ENCODE peak calls at places on chromosomes 13 and 19, in four cellular contexts. One of them, this sample, is unnamed.

GRCh38 chr19:13037161-13037560 is 41.9 kb downstream of the NFIX start:
- DNase-seq in stomach: no peak
- DNase-seq in tibial nerve: no peak
- DNase-seq in A549: no peak
- DNase-seq in this sample: no peak

GRCh38 chr19:47036233-47036651 is 12.2 kb downstream of the TMEM160 start:
- DNase-seq in A549: no peak
- DNase-seq in stomach: peak
- DNase-seq in tibial nerve: no peak
- DNase-seq in this sample: no peak

GRCh38 chr19:48390188-48391099 is 907 bp downstream of the KDELR1 start:
- DNase-seq in stomach: peak
- DNase-seq in A549: no peak
- DNase-seq in tibial nerve: peak
- DNase-seq in this sample: no peak

GRCh38 chr19:498977-499623 is 2.8 kb downstream of the MADCAM1 start:
- DNase-seq in stomach: no peak
- DNase-seq in A549: no peak
- DNase-seq in tibial nerve: no peak
- DNase-seq in this sample: no peak

GRCh38 chr13:111382411-111382810 is 62.0 kb downstream of the TEX29 start:
- DNase-seq in stomach: peak
- DNase-seq in tibial nerve: no peak
- DNase-seq in A549: no peak
- DNase-seq in this sample: no peak

GRCh38 chr13:99103536-99103935 is 97.1 kb upstream of the UBAC2 start:
- DNase-seq in stomach: no peak
- DNase-seq in A549: no peak
- DNase-seq in tibial nerve: no peak
- DNase-seq in this sample: no peak

GRCh38 chr19:39409886-39410619 is 2.4 kb upstream of the PLEKHG2 start:
- DNase-seq in tibial nerve: peak
- DNase-seq in A549: no peak
- DNase-seq in stomach: peak
- DNase-seq in this sample: no peak

GRCh38 chr19:47153266-47153665 is 22.6 kb downstream of the SAE1 start:
- DNase-seq in stomach: no peak
- DNase-seq in tibial nerve: no peak
- DNase-seq in A549: no peak
- DNase-seq in this sample: no peak

GRCh38 chr13:24540236-24541126 is 27.9 kb upstream of the PARP4 start:
- DNase-seq in A549: peak
- DNase-seq in tibial nerve: no peak
- DNase-seq in stomach: no peak
- DNase-seq in this sample: no peak

GRCh38 chr13:29284726-29285125 is 310.8 kb downstream of the SLC7A1 start:
- DNase-seq in A549: no peak
- DNase-seq in tibial nerve: no peak
- DNase-seq in stomach: no peak
- DNase-seq in this sample: no peak

GRCh38 chr13:43785166-43785680 is 1.5 kb downstream of the ENOX1 start:
- DNase-seq in stomach: no peak
- DNase-seq in A549: no peak
- DNase-seq in tibial nerve: no peak
- DNase-seq in this sample: no peak

GRCh38 chr19:35011737-35012682 is 11.9 kb downstream of the GRAMD1A start:
- DNase-seq in A549: no peak
- DNase-seq in stomach: no peak
- DNase-seq in tibial nerve: no peak
- DNase-seq in this sample: no peak

GRCh38 chr13:28046981-28047380 is 53.4 kb downstream of the FLT3 start:
- DNase-seq in stomach: no peak
- DNase-seq in tibial nerve: no peak
- DNase-seq in A549: no peak
- DNase-seq in this sample: no peak

GRCh38 chr19:35048911-35049411 is 7.4 kb downstream of the HPN start:
- DNase-seq in tibial nerve: no peak
- DNase-seq in stomach: peak
- DNase-seq in A549: no peak
- DNase-seq in this sample: no peak

GRCh38 chr13:60111726-60112125 is 52.0 kb downstream of the DIAPH3 start:
- DNase-seq in stomach: no peak
- DNase-seq in tibial nerve: no peak
- DNase-seq in A549: no peak
- DNase-seq in this sample: no peak

GRCh38 chr19:5308471-5309437 is 31.9 kb downstream of the PTPRS start:
- DNase-seq in A549: no peak
- DNase-seq in tibial nerve: peak
- DNase-seq in stomach: peak
- DNase-seq in this sample: no peak

GRCh38 chr13:51913421-51914136 is 51.8 kb downstream of the CCDC70 start:
- DNase-seq in stomach: no peak
- DNase-seq in tibial nerve: no peak
- DNase-seq in A549: no peak
- DNase-seq in this sample: no peak

GRCh38 chr19:16012552-16012951 is 63.7 kb upstream of the TPM4 start:
- DNase-seq in stomach: no peak
- DNase-seq in tibial nerve: no peak
- DNase-seq in A549: no peak
- DNase-seq in this sample: no peak

GRCh38 chr13:105442941-105443340 is 1092.5 kb downstream of the EFNB2 start:
- DNase-seq in tibial nerve: peak
- DNase-seq in A549: peak
- DNase-seq in stomach: no peak
- DNase-seq in this sample: no peak

GRCh38 chr19:15563931-15564330 is 51.1 kb upstream of the CYP4F8 start:
- DNase-seq in tibial nerve: no peak
- DNase-seq in A549: no peak
- DNase-seq in stomach: no peak
- DNase-seq in this sample: no peak

GRCh38 chr19:3073931-3074595 is 11.8 kb upstream of the TLE5 start:
- DNase-seq in tibial nerve: no peak
- DNase-seq in stomach: no peak
- DNase-seq in A549: no peak
- DNase-seq in this sample: no peak

GRCh38 chr13:73901324-73902068 is 232.7 kb downstream of the KLF12 start:
- DNase-seq in stomach: no peak
- DNase-seq in tibial nerve: no peak
- DNase-seq in A549: no peak
- DNase-seq in this sample: no peak

GRCh38 chr19:16273005-16273404 is 51.6 kb upstream of the KLF2 start:
- DNase-seq in A549: no peak
- DNase-seq in stomach: no peak
- DNase-seq in tibial nerve: no peak
- DNase-seq in this sample: no peak

GRCh38 chr19:35734889-35735288 is 7.4 kb downstream of the IGFLR1 start:
- DNase-seq in stomach: no peak
- DNase-seq in tibial nerve: no peak
- DNase-seq in A549: no peak
- DNase-seq in this sample: no peak

GRCh38 chr13:100290165-100290801 is 201.4 kb downstream of the PCCA start:
- DNase-seq in A549: no peak
- DNase-seq in stomach: no peak
- DNase-seq in tibial nerve: no peak
- DNase-seq in this sample: no peak

GRCh38 chr13:45466359-45466758 is 1.6 kb downstream of the COG3 start:
- DNase-seq in A549: no peak
- DNase-seq in stomach: no peak
- DNase-seq in tibial nerve: no peak
- DNase-seq in this sample: no peak

GRCh38 chr13:24038846-24039330 is 121.6 kb upstream of the SPATA13 start:
- DNase-seq in A549: no peak
- DNase-seq in stomach: no peak
- DNase-seq in tibial nerve: no peak
- DNase-seq in this sample: no peak

GRCh38 chr13:85236431-85236830 is 562.8 kb downstream of the SLITRK6 start:
- DNase-seq in stomach: no peak
- DNase-seq in tibial nerve: no peak
- DNase-seq in A549: no peak
- DNase-seq in this sample: no peak

GRCh38 chr19:18156841-18157464 is 4.0 kb downstream of the PIK3R2 start:
- DNase-seq in stomach: peak
- DNase-seq in A549: peak
- DNase-seq in tibial nerve: peak
- DNase-seq in this sample: no peak

GRCh38 chr13:99703908-99704307 is 202.6 kb downstream of the TM9SF2 start:
- DNase-seq in tibial nerve: no peak
- DNase-seq in stomach: no peak
- DNase-seq in A549: no peak
- DNase-seq in this sample: no peak

GRCh38 chr13:41006951-41007350 is 12.2 kb downstream of the ELF1 start:
- DNase-seq in stomach: no peak
- DNase-seq in A549: no peak
- DNase-seq in tibial nerve: no peak
- DNase-seq in this sample: no peak
- TF ChIP-seq EP300 in stomach: no peak
- TF ChIP-seq EP300 in A549: no peak
- TF ChIP-seq EP300 in tibial nerve: no peak
- TF ChIP-seq EP300 in this sample: no peak

GRCh38 chr13:108495686-108496363 is 133.6 kb upstream of the MYO16 start:
- DNase-seq in stomach: no peak
- DNase-seq in A549: no peak
- DNase-seq in tibial nerve: no peak
- DNase-seq in this sample: no peak
- TF ChIP-seq EP300 in stomach: no peak
- TF ChIP-seq EP300 in A549: no peak
- TF ChIP-seq EP300 in tibial nerve: no peak
- TF ChIP-seq EP300 in this sample: no peak

DNA sequence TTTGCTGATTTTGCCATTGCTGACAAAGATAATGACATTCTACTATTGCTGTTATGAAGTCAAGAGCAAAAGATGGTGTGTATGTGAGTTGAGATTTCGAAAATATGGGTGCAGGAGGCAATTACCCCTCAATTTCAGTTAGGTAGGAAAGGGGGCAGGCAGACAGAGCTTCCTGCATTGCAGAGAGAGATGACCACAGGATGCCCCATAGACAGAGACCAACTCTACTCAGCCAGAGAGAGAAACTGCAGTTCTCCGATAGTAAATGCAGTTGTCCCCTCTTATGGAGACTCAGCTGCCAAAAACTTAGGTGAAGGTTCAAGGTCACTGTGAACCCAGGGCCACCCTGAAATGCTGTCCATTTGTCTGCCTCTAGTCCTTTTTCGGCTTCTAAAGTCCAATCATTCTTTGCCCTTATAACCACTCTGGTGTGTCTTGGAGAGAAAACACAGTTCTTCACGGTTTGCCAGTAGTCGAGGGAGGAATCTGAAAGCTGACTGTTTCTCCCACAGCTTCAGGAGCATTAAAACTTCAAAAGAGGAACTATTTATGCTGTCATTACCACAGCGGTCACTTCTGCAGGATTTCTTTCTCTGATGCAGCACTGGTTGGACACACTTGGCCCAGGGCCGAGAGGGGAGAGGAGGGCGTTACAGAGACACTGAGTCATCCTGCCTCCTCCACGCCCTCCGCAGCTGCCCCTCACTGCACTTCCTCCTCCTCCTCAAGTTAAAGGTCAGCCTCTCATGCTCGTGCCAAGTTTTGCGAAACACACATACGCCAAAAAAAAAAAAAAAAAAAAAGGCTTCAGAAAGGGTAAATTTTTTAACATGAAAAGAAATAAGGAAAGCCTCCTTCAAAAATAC is 264.3 kb downstream of the FOXO1 start:
- DNase-seq in A549: peak
- DNase-seq in tibial nerve: peak
- DNase-seq in stomach: peak
- DNase-seq in this sample: peak
- TF ChIP-seq EP300 in A549: peak
- TF ChIP-seq EP300 in tibial nerve: peak
- TF ChIP-seq EP300 in stomach: no peak
- TF ChIP-seq EP300 in this sample: no peak

GRCh38 chr13:107625648-107626047 is 589.7 kb downstream of the LIG4 start:
- DNase-seq in A549: no peak
- DNase-seq in stomach: no peak
- DNase-seq in tibial nerve: no peak
- DNase-seq in this sample: no peak
- TF ChIP-seq EP300 in A549: no peak
- TF ChIP-seq EP300 in stomach: no peak
- TF ChIP-seq EP300 in tibial nerve: no peak
- TF ChIP-seq EP300 in this sample: no peak

GRCh38 chr19:7743425-7743841 is 3.9 kb downstream of the CD209 start:
- DNase-seq in tibial nerve: no peak
- DNase-seq in A549: no peak
- DNase-seq in stomach: no peak
- DNase-seq in this sample: no peak
- TF ChIP-seq EP300 in tibial nerve: no peak
- TF ChIP-seq EP300 in A549: no peak
- TF ChIP-seq EP300 in stomach: no peak
- TF ChIP-seq EP300 in this sample: no peak

This sample was measured in esophagus muscularis mucosa.